ENCODE peak calls at places on chromosomes 3 and 15, in six cellular contexts. One of them, this sample, is unnamed.

GRCh38 chr3:102400766-102401165 is 34.0 kb upstream of the ZPLD1 start:
- DNase-seq in lung: no peak
- DNase-seq in A673: no peak
- DNase-seq in fibroblast of mammary gland: peak
- DNase-seq in A549: no peak
- DNase-seq in PC-3: peak
- DNase-seq in this sample: peak

GRCh38 chr15:72982750-72983149 is 69.5 kb upstream of the NEO1 start:
- DNase-seq in lung: no peak
- DNase-seq in A673: no peak
- DNase-seq in fibroblast of mammary gland: peak
- DNase-seq in A549: no peak
- DNase-seq in PC-3: no peak
- DNase-seq in this sample: no peak

GRCh38 chr3:184603156-184604030 is 41.8 kb downstream of the EPHB3 start:
- DNase-seq in lung: no peak
- DNase-seq in A673: no peak
- DNase-seq in fibroblast of mammary gland: no peak
- DNase-seq in A549: no peak
- DNase-seq in PC-3: no peak
- DNase-seq in this sample: no peak

GRCh38 chr15:69735126-69735525 is 282.5 kb downstream of the RPLP1 start:
- DNase-seq in lung: no peak
- DNase-seq in A673: peak
- DNase-seq in fibroblast of mammary gland: peak
- DNase-seq in A549: no peak
- DNase-seq in PC-3: no peak
- DNase-seq in this sample: no peak

GRCh38 chr3:52403955-52404354 is 40.9 kb downstream of the SEMA3G start:
- DNase-seq in lung: no peak
- DNase-seq in A673: no peak
- DNase-seq in fibroblast of mammary gland: no peak
- DNase-seq in A549: no peak
- DNase-seq in PC-3: no peak
- DNase-seq in this sample: no peak

GRCh38 chr3:13411186-13411860 is 8.8 kb downstream of the NUP210 start:
- DNase-seq in lung: no peak
- DNase-seq in A673: no peak
- DNase-seq in fibroblast of mammary gland: no peak
- DNase-seq in A549: no peak
- DNase-seq in PC-3: no peak
- DNase-seq in this sample: no peak

GRCh38 chr15:80780416-80781221 is 1.4 kb downstream of the CEMIP start:
- DNase-seq in lung: peak
- DNase-seq in A673: peak
- DNase-seq in fibroblast of mammary gland: peak
- DNase-seq in A549: peak
- DNase-seq in PC-3: peak
- DNase-seq in this sample: no peak

GRCh38 chr15:96351801-96352593 is 21.5 kb downstream of the NR2F2 start:
- DNase-seq in lung: no peak
- DNase-seq in A673: no peak
- DNase-seq in fibroblast of mammary gland: no peak
- DNase-seq in A549: no peak
- DNase-seq in PC-3: no peak
- DNase-seq in this sample: peak

GRCh38 chr15:34621675-34622074 is 38.2 kb upstream of the GOLGA8B start:
- DNase-seq in lung: no peak
- DNase-seq in A673: peak
- DNase-seq in fibroblast of mammary gland: peak
- DNase-seq in A549: peak
- DNase-seq in PC-3: peak
- DNase-seq in this sample: peak

GRCh38 chr3:9732753-9733115 is 1.2 kb downstream of the BRPF1 start:
- DNase-seq in lung: no peak
- DNase-seq in A673: no peak
- DNase-seq in fibroblast of mammary gland: peak
- DNase-seq in A549: no peak
- DNase-seq in PC-3: no peak
- DNase-seq in this sample: no peak

GRCh38 chr3:190581041-190581501 is 67.2 kb downstream of the IL1RAP start:
- DNase-seq in lung: no peak
- DNase-seq in A673: no peak
- DNase-seq in fibroblast of mammary gland: no peak
- DNase-seq in A549: no peak
- DNase-seq in PC-3: no peak
- DNase-seq in this sample: peak

GRCh38 chr15:64667736-64668161 is 107.6 kb downstream of the RBPMS2 start:
- DNase-seq in lung: no peak
- DNase-seq in A673: peak
- DNase-seq in fibroblast of mammary gland: peak
- DNase-seq in A549: no peak
- DNase-seq in PC-3: no peak
- DNase-seq in this sample: peak

GRCh38 chr3:184566441-184567414 is 5.1 kb downstream of the EPHB3 start:
- DNase-seq in lung: no peak
- DNase-seq in A673: no peak
- DNase-seq in fibroblast of mammary gland: no peak
- DNase-seq in A549: no peak
- DNase-seq in PC-3: peak
- DNase-seq in this sample: no peak

GRCh38 chr3:65545429-65545828 is 493.3 kb downstream of the MAGI1 start:
- DNase-seq in lung: no peak
- DNase-seq in A673: no peak
- DNase-seq in fibroblast of mammary gland: peak
- DNase-seq in A549: no peak
- DNase-seq in PC-3: peak
- DNase-seq in this sample: peak

GRCh38 chr3:11001020-11001657 is 8.6 kb downstream of the SLC6A1 start:
- DNase-seq in lung: no peak
- DNase-seq in A673: peak
- DNase-seq in fibroblast of mammary gland: no peak
- DNase-seq in A549: no peak
- DNase-seq in PC-3: no peak
- DNase-seq in this sample: no peak

GRCh38 chr15:96703794-96704550 is 373.5 kb downstream of the NR2F2 start:
- DNase-seq in lung: no peak
- DNase-seq in A673: no peak
- DNase-seq in fibroblast of mammary gland: no peak
- DNase-seq in A549: no peak
- DNase-seq in PC-3: no peak
- DNase-seq in this sample: no peak

GRCh38 chr3:23202203-23202920 is 765 bp upstream of the UBE2E2 start:
- DNase-seq in lung: peak
- DNase-seq in A673: peak
- DNase-seq in fibroblast of mammary gland: peak
- DNase-seq in A549: no peak
- DNase-seq in PC-3: peak
- DNase-seq in this sample: peak

GRCh38 chr15:68106656-68107055 is 52.5 kb downstream of the PIAS1 start:
- DNase-seq in lung: no peak
- DNase-seq in A673: peak
- DNase-seq in fibroblast of mammary gland: peak
- DNase-seq in A549: no peak
- DNase-seq in PC-3: no peak
- DNase-seq in this sample: peak

GRCh38 chr3:179446501-179446900 is 4.8 kb downstream of the GNB4 start:
- DNase-seq in lung: no peak
- DNase-seq in A673: peak
- DNase-seq in fibroblast of mammary gland: peak
- DNase-seq in A549: no peak
- DNase-seq in PC-3: peak
- DNase-seq in this sample: peak

GRCh38 chr15:66681395-66681794 is 20.6 kb upstream of the SMAD6 start:
- DNase-seq in lung: no peak
- DNase-seq in A673: no peak
- DNase-seq in fibroblast of mammary gland: no peak
- DNase-seq in A549: no peak
- DNase-seq in PC-3: no peak
- DNase-seq in this sample: no peak

GRCh38 chr15:66682246-66682645 is 19.8 kb upstream of the SMAD6 start:
- DNase-seq in lung: no peak
- DNase-seq in A673: no peak
- DNase-seq in fibroblast of mammary gland: no peak
- DNase-seq in A549: no peak
- DNase-seq in PC-3: no peak
- DNase-seq in this sample: no peak

GRCh38 chr15:66682865-66683264 is 19.2 kb upstream of the SMAD6 start:
- DNase-seq in lung: no peak
- DNase-seq in A673: no peak
- DNase-seq in fibroblast of mammary gland: peak
- DNase-seq in A549: no peak
- DNase-seq in PC-3: no peak
- DNase-seq in this sample: peak

GRCh38 chr15:66684136-66684681 is 17.8 kb upstream of the SMAD6 start:
- DNase-seq in lung: no peak
- DNase-seq in A673: no peak
- DNase-seq in fibroblast of mammary gland: no peak
- DNase-seq in A549: no peak
- DNase-seq in PC-3: peak
- DNase-seq in this sample: no peak

DNA sequence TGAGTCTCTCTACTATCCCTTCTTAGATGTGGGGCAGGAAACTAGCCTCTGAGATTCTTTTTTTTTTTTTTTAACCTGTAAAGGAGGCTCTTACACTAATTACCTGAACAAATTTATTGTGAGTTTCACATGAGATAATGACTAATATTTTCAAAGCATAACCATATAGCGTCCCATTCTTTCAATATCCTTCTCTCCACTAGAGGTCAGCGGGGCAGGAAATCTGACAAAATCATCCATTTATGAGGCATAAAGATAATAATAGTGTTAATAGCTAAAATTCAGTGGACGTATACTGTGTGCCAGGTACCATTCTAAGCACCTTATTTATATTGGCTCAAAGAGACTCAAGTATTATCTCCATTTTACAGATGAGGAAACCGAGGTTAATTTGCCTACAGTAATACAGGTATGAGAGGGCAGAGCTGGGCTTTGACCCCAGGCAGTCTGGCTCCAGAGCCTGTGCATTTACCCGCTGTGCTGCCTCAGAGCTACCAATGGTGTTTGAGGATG is 16.3 kb upstream of the SMAD6 start:
- DNase-seq in lung: no peak
- DNase-seq in A673: no peak
- DNase-seq in fibroblast of mammary gland: peak
- DNase-seq in A549: no peak
- DNase-seq in PC-3: peak
- DNase-seq in this sample: peak
- TF ChIP-seq CTCF in lung: no peak
- TF ChIP-seq CTCF in A673: peak
- TF ChIP-seq CTCF in fibroblast of mammary gland: peak
- TF ChIP-seq CTCF in A549: peak
- TF ChIP-seq CTCF in PC-3: peak
- TF ChIP-seq CTCF in this sample: peak

DNA sequence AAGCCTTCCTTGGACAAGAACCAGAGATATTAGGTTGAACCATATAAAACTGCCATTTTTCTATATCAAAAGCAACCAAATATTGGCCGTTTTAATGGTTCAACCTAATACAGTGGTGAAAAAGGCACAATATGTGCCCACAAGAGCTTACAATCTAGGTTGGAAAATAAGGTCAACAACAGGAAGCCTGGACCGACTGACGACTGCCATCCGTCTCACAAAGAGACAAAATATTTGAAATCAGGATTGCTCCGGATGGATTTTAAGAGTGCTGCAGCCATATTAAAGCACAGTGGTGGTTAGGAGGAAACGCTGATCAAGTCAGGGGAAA is 1.4 kb downstream of the AHSG start:
- DNase-seq in lung: no peak
- DNase-seq in A673: peak
- DNase-seq in fibroblast of mammary gland: no peak
- DNase-seq in A549: no peak
- DNase-seq in PC-3: no peak
- DNase-seq in this sample: no peak
- H3K4me3 ChIP-seq in lung: no peak
- H3K4me3 ChIP-seq in A673: peak
- H3K4me3 ChIP-seq in fibroblast of mammary gland: no peak
- H3K4me3 ChIP-seq in A549: no peak
- H3K4me3 ChIP-seq in PC-3: no peak
- H3K4me3 ChIP-seq in this sample: no peak

GRCh38 chr3:45546636-45547201 is 47.8 kb upstream of the LIMD1 start:
- DNase-seq in lung: no peak
- DNase-seq in A673: peak
- DNase-seq in fibroblast of mammary gland: no peak
- DNase-seq in A549: no peak
- DNase-seq in PC-3: peak
- DNase-seq in this sample: no peak
- TF ChIP-seq CTCF in lung: no peak
- TF ChIP-seq CTCF in A673: peak
- TF ChIP-seq CTCF in fibroblast of mammary gland: peak
- TF ChIP-seq CTCF in A549: peak
- TF ChIP-seq CTCF in PC-3: peak
- TF ChIP-seq CTCF in this sample: peak

DNA sequence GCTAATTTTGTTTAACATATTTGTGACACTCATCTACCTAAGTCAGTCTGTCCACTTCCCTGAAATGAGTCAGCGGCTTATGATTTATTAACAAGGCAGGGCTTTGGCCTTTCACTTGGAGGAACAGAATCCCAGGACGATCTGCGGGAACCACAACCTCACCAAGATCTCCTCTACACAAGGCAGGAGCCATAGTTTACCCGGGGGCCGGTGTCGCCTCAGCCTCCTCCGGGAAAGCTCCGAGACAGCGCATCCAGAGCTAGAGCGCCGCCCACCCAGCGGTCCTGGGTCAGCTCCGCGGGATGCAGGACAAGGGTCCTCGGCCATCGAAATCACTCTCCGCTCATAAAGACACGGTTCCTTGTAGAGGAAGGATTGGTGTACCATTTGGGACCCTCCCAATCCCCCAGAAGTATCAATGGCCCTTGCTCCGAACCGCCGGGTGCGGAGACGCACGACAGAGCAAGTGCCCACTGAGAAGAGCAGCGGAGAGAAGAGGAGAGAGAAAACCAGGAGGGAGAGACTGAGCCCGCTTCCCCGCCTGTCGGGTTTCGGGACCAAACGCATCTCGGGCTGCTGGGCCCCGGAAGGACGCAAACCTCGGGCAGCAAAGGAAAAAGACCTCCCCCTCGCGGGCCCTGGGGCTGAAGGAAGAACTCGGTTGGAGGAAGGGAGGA is 13.1 kb upstream of the ALCAM start:
- DNase-seq in lung: peak
- DNase-seq in A673: no peak
- DNase-seq in fibroblast of mammary gland: peak
- DNase-seq in A549: no peak
- DNase-seq in PC-3: peak
- DNase-seq in this sample: peak
- H3K4me3 ChIP-seq in lung: peak
- H3K4me3 ChIP-seq in A673: no peak
- H3K4me3 ChIP-seq in fibroblast of mammary gland: peak
- H3K4me3 ChIP-seq in A549: no peak
- H3K4me3 ChIP-seq in PC-3: no peak
- H3K4me3 ChIP-seq in this sample: peak

This sample was measured in foreskin fibroblast.